ENCODE peak calls at places on chromosomes 12 and 14, in seven cellular contexts. J, O, K, Q, R, V and L are unnamed samples.
A peak's percentile ranks its signal among the peaks of the same experiment; 100 is the strongest.

GRCh38 chr14:49972199-49972671 is 79.4 kb downstream of the ARF6 start:
- DNase-seq in J (no peak), O (no peak), K (peak; percentile 26), Q (no peak), R (no peak), V (no peak), L (no peak)

GRCh38 chr14:51682411-51682810 is 30.7 kb downstream of the FRMD6 start:
- DNase-seq in J (no peak), O (no peak), K (no peak), Q (no peak), R (no peak), V (peak; percentile 35), L (no peak)

GRCh38 chr14:55099741-55100140 is 29.3 kb upstream of the LGALS3 start:
- DNase-seq in J (no peak), O (no peak), K (no peak), Q (no peak), R (no peak), V (peak; percentile 68), L (no peak)

GRCh38 chr14:103103461-103104388 is 9.2 kb downstream of the EXOC3L4 start:
- DNase-seq in J (peak; percentile 90), O (peak; percentile 62), K (no peak), Q (no peak), R (no peak), V (no peak), L (no peak)

GRCh38 chr12:2431810-2432209 is 363.0 kb upstream of the FKBP4 start:
- DNase-seq in J (no peak), O (no peak), K (no peak), Q (no peak), R (no peak), V (peak; percentile 58), L (no peak)

GRCh38 chr14:75238728-75239455 is 39.7 kb upstream of the FOS start:
- DNase-seq in J (no peak), O (no peak), K (no peak), Q (no peak), R (no peak), V (no peak), L (no peak)

GRCh38 chr12:45518516-45519235 is 210.8 kb upstream of the ARID2 start:
- DNase-seq in J (no peak), O (no peak), K (peak; percentile 64), Q (peak; percentile 23), R (no peak), V (no peak), L (peak; percentile 49)

GRCh38 chr14:52852810-52853521 is 61.6 kb upstream of the GNPNAT1 start:
- DNase-seq in J (no peak), O (no peak), K (no peak), Q (no peak), R (no peak), V (no peak), L (no peak)

GRCh38 chr14:69535230-69535848 is 39.3 kb downstream of the CCDC177 start:
- DNase-seq in J (peak; percentile 66), O (peak; percentile 54), K (no peak), Q (no peak), R (peak; percentile 14), V (peak; percentile 38), L (no peak)

GRCh38 chr12:3139760-3140159 is 62.6 kb downstream of the TSPAN9 start:
- DNase-seq in J (no peak), O (no peak), K (no peak), Q (no peak), R (no peak), V (no peak), L (no peak)

GRCh38 chr14:21860172-21860571 is 186.6 kb upstream of the OR4E1 start:
- DNase-seq in J (no peak), O (peak; percentile 26), K (peak; percentile 58), Q (peak; percentile 9), R (no peak), V (no peak), L (peak; percentile 29)

GRCh38 chr12:40192704-40193255 is 32.0 kb upstream of the LRRK2 start:
- DNase-seq in J (no peak), O (no peak), K (no peak), Q (no peak), R (no peak), V (no peak), L (no peak)

GRCh38 chr14:37172024-37172869 is at the start of gene SLC25A21:
- DNase-seq in J (peak; percentile 56), O (peak; percentile 73), K (no peak), Q (no peak), R (peak; percentile 77), V (peak; percentile 52), L (no peak)

GRCh38 chr14:63134801-63135200 is 69.4 kb upstream of the RHOJ start:
- DNase-seq in J (no peak), O (no peak), K (no peak), Q (no peak), R (no peak), V (no peak), L (no peak)

GRCh38 chr12:98439471-98440164 is 75.8 kb upstream of the TMPO start:
- DNase-seq in J (no peak), O (no peak), K (no peak), Q (no peak), R (no peak), V (peak; percentile 13), L (no peak)

GRCh38 chr12:26870491-26871419 is 37.8 kb upstream of the ITPR2 start:
- DNase-seq in J (no peak), O (no peak), K (no peak), Q (no peak), R (no peak), V (no peak), L (no peak)

GRCh38 chr12:69196302-69197288 is 42.8 kb upstream of the CPSF6 start:
- DNase-seq in J (no peak), O (no peak), K (no peak), Q (no peak), R (no peak), V (no peak), L (no peak)

GRCh38 chr12:6696690-6697583 is 3.7 kb downstream of the PIANP start:
- DNase-seq in J (no peak), O (no peak), K (no peak), Q (no peak), R (no peak), V (no peak), L (no peak)